ENCODE peak calls at places on chromosomes 5 and 9, in six cellular contexts. Y, V, R, K, I and E are unnamed samples. For H3K9me3 and H3K4me1, the result is how much of the 10 kb centered on the place peaks cover.

GRCh38 chr5:138018844-138019243 is 14.0 kb downstream of the FAM13B start:
- DNase-seq in I (no peak), K (no peak), R (no peak), Y (no peak), V (no peak), E (no peak)

GRCh38 chr9:37430841-37431597 is 8.5 kb downstream of the GRHPR start:
- DNase-seq in V (peak), K (no peak), R (no peak), I (no peak), Y (no peak), E (no peak)

GRCh38 chr9:6960777-6961176 is 203.0 kb downstream of the KDM4C start:
- DNase-seq in R (no peak), V (no peak), I (no peak), K (no peak), Y (no peak), E (no peak)

GRCh38 chr5:168865973-168866372 is 286.8 kb upstream of the PANK3 start:
- DNase-seq in R (no peak), Y (no peak), V (no peak), K (no peak), I (no peak), E (no peak)

GRCh38 chr9:13778486-13779110 is 499.1 kb upstream of the MPDZ start:
- DNase-seq in K (no peak), Y (no peak), I (no peak), V (no peak), R (no peak), E (no peak)

GRCh38 chr5:32869216-32869615 is 158.1 kb downstream of the NPR3 start:
- DNase-seq in Y (no peak), V (no peak), K (no peak), R (no peak), I (no peak), E (no peak)

GRCh38 chr5:126354857-126355731 is 68.1 kb upstream of the GRAMD2B start:
- DNase-seq in Y (no peak), V (no peak), K (no peak), I (no peak), R (no peak), E (no peak)

GRCh38 chr5:65076251-65076869 is 307.6 kb downstream of the CWC27 start:
- DNase-seq in R (no peak), V (no peak), I (no peak), Y (peak), K (no peak), E (peak)

GRCh38 chr9:71446499-71447411 is 321.6 kb downstream of the CEMIP2 start:
- DNase-seq in I (peak), V (no peak), Y (peak), R (peak), K (peak), E (peak)

DNA sequence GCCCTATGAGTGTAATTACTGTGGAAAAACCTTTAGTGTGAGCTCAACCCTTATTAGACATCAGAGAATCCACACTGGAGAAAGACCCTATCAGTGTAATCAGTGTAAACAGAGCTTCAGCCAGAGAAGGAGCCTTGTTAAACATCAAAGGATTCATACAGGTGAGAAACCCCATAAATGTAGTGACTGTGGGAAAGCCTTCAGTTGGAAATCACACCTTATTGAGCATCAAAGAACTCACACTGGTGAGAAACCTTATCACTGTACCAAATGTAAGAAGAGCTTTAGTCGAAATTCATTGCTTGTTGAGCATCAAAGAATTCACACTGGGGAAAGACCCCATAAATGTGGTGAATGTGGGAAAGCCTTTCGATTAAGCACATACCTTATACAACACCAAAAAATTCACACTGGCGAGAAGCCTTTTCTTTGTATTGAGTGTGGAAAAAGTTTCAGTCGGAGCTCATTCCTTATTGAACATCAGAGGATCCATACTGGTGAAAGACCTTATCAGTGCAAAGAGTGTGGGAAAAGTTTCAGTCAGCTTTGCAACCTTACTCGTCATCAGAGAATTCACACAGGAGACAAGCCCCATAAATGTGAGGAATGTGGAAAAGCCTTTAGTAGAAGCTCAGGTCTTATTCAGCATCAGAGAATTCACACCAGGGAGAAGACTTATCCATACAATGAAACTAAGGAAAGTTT is 9.9 kb downstream of the ZNF189 start:
- DNase-seq in V (no peak), R (no peak), K (no peak), Y (peak), I (no peak), E (no peak)
- H3K9me3 ChIP-seq in V (half or more), R (half or more), K (half or more), Y (half or more), I (under half), E (half or more)

GRCh38 chr5:58322453-58322852 is 137.4 kb downstream of the PLK2 start:
- DNase-seq in V (no peak), Y (no peak), R (no peak), K (no peak), I (no peak), E (no peak)
- H3K4me1 ChIP-seq in V (under half), Y (under half), R (under half), K (under half), I (under half), E (under half)

DNA sequence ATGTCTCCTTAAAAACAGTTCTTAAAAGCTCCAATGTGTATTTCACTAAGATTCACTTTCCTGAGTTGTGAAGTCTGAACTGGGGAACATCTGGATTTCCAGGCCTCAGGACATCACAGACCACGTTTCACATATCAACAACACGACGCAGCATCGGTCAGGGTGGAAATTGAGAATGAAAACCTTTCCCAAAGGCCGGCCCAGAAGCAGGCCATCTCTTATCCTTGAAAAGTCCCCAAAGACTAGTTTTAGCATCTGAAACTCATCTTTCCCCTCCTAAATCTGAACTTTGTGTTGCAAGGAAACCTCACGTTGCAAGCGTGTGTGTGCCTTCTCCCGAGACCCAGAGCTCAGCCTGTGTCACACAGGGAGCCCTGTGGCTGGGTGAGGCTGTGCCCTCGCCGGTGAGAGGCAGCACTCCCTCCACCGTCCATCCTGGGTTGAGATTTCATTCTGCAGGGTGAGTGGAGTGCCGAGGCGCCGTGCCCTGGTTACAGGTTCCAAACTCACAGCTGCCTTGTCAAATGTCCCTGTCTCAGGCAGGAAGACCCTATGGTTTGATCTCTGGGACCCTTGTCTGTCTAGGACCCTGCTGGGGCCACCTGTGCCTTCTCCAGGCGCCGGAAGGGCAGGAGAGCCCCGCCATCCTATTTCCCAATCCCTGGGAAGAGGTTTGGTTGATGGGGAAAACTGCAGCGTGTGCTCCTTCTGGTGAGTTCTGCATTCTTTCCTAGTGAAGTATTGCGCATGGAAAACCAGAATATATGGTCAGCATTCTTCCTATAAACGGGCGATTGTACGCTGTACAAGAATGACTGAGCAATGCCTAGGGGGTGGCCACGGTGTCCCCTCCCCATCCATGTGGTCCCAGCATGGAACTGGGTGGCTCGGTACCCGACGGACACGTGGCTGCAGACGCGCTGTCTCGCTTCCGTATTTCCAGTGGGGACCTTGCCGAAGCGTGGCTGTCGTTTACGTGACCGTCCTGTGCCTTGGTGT is 96.1 kb upstream of the COL5A1 start:
- DNase-seq in I (no peak), R (no peak), V (peak), K (no peak), Y (no peak), E (no peak)
- TF ChIP-seq EP300 in I (no peak), R (no peak), V (no peak), K (no peak), Y (no peak), E (no peak)

GRCh38 chr5:180847053-180847452 is 14.0 kb downstream of the ZFP62 start:
- DNase-seq in I (no peak), K (no peak), R (no peak), Y (no peak), V (no peak), E (no peak)

GRCh38 chr5:180850434-180851078 is 10.5 kb downstream of the ZFP62 start:
- DNase-seq in I (no peak), Y (peak), K (no peak), V (no peak), R (no peak), E (no peak)

GRCh38 chr5:180848878-180849277 is 12.2 kb downstream of the ZFP62 start:
- DNase-seq in K (no peak), Y (peak), R (no peak), V (no peak), I (no peak), E (no peak)

GRCh38 chr5:180849827-180850226 is 11.2 kb downstream of the ZFP62 start:
- DNase-seq in Y (no peak), R (no peak), I (no peak), K (no peak), V (no peak), E (no peak)

DNA sequence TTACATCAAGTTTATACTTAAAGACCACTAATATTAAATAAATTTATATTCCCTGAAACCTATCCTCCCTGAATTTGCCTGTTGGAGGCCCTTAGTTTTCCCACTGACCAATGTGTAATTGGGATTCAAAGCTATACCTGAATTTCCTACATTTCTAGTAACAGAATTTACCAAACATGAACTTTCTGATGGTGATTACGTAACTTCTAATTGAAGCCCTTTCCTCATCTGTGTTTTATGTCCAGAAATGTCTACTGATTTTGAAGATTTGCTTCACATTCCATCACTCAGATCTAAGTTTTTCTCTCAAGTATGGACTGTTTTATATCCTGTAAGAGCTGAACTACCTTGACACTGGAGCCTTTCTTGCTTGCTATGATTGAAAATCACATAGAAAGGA is 12.8 kb downstream of the ZFP62 start:
- DNase-seq in Y (no peak), V (no peak), R (no peak), K (no peak), I (no peak), E (no peak)
- H3K9me3 ChIP-seq in Y (half or more), V (under half), R (under half), K (under half), I (half or more), E (under half)

GRCh38 chr5:119329701-119330100 is 26.1 kb upstream of the TNFAIP8 start:
- DNase-seq in K (no peak), R (no peak), I (no peak), V (peak), Y (no peak), E (no peak)

GRCh38 chr5:119327018-119327417 is 28.8 kb upstream of the TNFAIP8 start:
- DNase-seq in V (no peak), Y (no peak), R (no peak), K (no peak), I (no peak), E (peak)

GRCh38 chr5:119330367-119331183 is 25.2 kb upstream of the TNFAIP8 start:
- DNase-seq in I (no peak), Y (no peak), V (no peak), K (no peak), R (no peak), E (no peak)

GRCh38 chr5:119331566-119332095 is 24.2 kb upstream of the TNFAIP8 start:
- DNase-seq in I (no peak), R (no peak), K (no peak), V (no peak), Y (no peak), E (no peak)

DNA sequence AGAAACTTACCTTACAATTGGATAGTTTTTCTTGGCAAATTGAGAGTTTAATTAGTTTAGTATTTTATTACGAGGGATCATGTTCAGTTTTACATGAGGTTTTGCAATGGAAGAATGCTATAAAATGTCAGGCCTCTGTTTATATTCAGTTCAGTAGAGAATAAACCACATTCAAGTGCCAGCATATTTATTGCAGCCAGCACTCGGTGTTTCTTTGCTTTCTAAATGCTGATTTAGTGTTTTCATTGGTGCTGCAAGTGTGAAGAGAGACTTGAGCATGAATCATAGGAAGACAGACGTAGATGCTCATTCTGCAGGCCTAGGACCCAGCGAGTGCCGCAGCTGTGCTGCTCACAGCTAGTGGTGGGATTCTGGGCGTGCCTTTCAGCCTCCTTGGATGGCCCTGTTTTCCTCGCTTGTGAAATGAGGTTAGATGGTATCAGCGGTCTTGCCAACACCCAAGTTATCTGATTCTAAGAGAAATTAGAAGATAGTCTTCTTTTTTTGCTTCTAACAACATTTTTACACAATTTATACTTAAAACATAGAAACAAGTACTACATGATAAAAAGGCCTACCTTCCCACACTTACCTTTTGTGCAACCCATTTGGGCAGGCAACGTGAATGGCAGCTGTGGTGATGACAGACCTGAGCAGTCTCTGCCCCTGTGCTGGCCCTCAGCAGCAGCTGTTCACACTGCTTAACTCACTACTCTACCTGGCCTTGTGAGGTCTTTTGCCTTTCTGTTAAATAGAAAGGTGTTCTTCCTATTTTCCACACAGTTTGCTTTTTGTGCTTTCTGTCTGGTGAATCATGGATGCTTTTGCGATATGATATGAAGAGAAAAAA is 26.8 kb upstream of the TNFAIP8 start:
- DNase-seq in V (no peak), Y (no peak), K (no peak), R (no peak), I (no peak), E (peak)
- H3K4me1 ChIP-seq in V (under half), Y (half or more), K (under half), R (under half), I (under half), E (under half)

DNA sequence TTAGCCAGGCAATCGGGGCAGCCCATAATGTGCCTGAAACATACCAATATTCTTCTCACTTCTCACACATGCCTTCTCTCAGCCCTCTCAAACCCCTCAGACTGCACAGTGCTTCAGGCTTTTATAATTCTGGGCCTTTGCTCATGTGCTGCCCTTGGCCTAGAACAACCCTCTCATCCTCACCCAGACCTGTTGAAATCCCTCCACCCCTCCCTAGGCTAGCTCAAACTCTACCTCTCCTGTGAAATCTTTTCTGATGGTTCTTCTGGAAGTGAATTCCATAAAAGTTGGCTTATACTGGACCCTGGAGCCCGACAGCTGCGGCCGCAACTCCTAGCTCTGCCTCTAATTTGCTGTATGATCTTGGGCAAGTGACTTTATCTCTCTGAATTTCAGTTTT is 221.5 kb downstream of the MAPKAP1 start:
- DNase-seq in Y (no peak), I (no peak), V (no peak), K (no peak), R (no peak), E (no peak)
- TF ChIP-seq EP300 in Y (no peak), I (no peak), V (no peak), K (no peak), R (no peak), E (no peak)

GRCh38 chr5:142342128-142342981 is 17.5 kb upstream of the SPRY4 start:
- DNase-seq in Y (no peak), V (no peak), R (no peak), I (no peak), K (no peak), E (no peak)
- H3K9me3 ChIP-seq in Y (under half), V (under half), R (under half), I (under half), K (under half), E (under half)